ENCODE peak calls at places on chromosomes 4 and X, in six cellular contexts. One of them, this sample, is unnamed.

GRCh38 chr4:114343015-114343414 is 255.6 kb upstream of the UGT8 start:
- DNase-seq in HepG2: no peak
- DNase-seq in K562: no peak
- DNase-seq in GM12878: no peak
- DNase-seq in SK-N-SH: no peak
- DNase-seq in H1: no peak
- DNase-seq in this sample: no peak

GRCh38 chr4:182448281-182449151 is 205.3 kb downstream of the TENM3 start:
- DNase-seq in HepG2: peak; percentile 74
- DNase-seq in K562: peak; percentile 66
- DNase-seq in GM12878: no peak
- DNase-seq in SK-N-SH: peak; percentile 97
- DNase-seq in H1: peak; percentile 77
- DNase-seq in this sample: peak; percentile 6

GRCh38 chr4:143555676-143556075 is 42.2 kb downstream of the SMARCA5 start:
- DNase-seq in HepG2: no peak
- DNase-seq in K562: no peak
- DNase-seq in GM12878: no peak
- DNase-seq in SK-N-SH: no peak
- DNase-seq in H1: no peak
- DNase-seq in this sample: no peak

GRCh38 chrX:42975906-42976305 is 197.9 kb upstream of the PPP1R2C start:
- DNase-seq in HepG2: no peak
- DNase-seq in K562: no peak
- DNase-seq in GM12878: no peak
- DNase-seq in SK-N-SH: no peak
- DNase-seq in H1: no peak
- DNase-seq in this sample: no peak

GRCh38 chrX:68894142-68894512 is 65.3 kb downstream of the EFNB1 start:
- DNase-seq in HepG2: no peak
- DNase-seq in K562: no peak
- DNase-seq in GM12878: no peak
- DNase-seq in SK-N-SH: peak; percentile 57
- DNase-seq in H1: no peak
- DNase-seq in this sample: no peak

GRCh38 chrX:48025561-48025960 is 18.8 kb downstream of the SPACA5 start:
- DNase-seq in HepG2: peak; percentile 56
- DNase-seq in K562: peak; percentile 75
- DNase-seq in GM12878: peak; percentile 28
- DNase-seq in SK-N-SH: peak; percentile 55
- DNase-seq in H1: no peak
- DNase-seq in this sample: no peak

GRCh38 chr4:102696763-102697162 is 64.0 kb downstream of the MANBA start:
- DNase-seq in HepG2: no peak
- DNase-seq in K562: no peak
- DNase-seq in GM12878: no peak
- DNase-seq in SK-N-SH: no peak
- DNase-seq in H1: no peak
- DNase-seq in this sample: no peak

GRCh38 chr4:15729910-15730533 is 27.2 kb downstream of the BST1 start:
- DNase-seq in HepG2: peak; percentile 45
- DNase-seq in K562: peak; percentile 52
- DNase-seq in GM12878: peak; percentile 2
- DNase-seq in SK-N-SH: peak; percentile 66
- DNase-seq in H1: no peak
- DNase-seq in this sample: no peak

GRCh38 chrX:1423215-1423614 is 29.5 kb downstream of the ASMTL start:
- DNase-seq in HepG2: no peak
- DNase-seq in K562: no peak
- DNase-seq in GM12878: no peak
- DNase-seq in SK-N-SH: no peak
- DNase-seq in H1: no peak
- DNase-seq in this sample: no peak

DNA sequence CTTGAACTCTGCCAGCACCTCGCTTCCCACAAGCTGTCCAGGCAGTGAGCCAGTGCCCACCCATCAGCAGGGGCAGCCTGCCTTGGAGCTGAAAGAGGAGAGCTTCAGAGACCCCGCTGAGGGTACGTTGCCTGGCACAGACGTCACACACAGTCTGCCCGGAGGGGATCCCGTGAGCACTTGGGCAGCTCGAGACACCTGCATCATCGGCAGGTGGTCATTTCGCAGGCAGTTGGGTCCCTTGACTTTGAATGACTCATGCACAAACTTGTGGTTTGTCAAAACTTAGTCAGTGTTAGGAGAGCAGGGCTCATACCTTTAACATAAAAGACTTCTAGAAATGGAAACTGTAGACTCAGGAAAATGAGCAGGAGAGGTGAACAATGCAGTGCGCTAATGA is 9.9 kb downstream of the TACC3 start:
- DNase-seq in HepG2: no peak
- DNase-seq in K562: no peak
- DNase-seq in GM12878: no peak
- DNase-seq in SK-N-SH: no peak
- DNase-seq in H1: no peak
- DNase-seq in this sample: no peak
- TF ChIP-seq GABPA in HepG2: no peak
- TF ChIP-seq GABPA in K562: no peak
- TF ChIP-seq GABPA in GM12878: no peak
- TF ChIP-seq GABPA in SK-N-SH: no peak
- TF ChIP-seq GABPA in H1: no peak
- TF ChIP-seq GABPA in this sample: no peak

GRCh38 chrX:131783555-131784338 is 239.4 kb upstream of the STK26 start:
- DNase-seq in HepG2: no peak
- DNase-seq in K562: no peak
- DNase-seq in GM12878: peak; percentile 90
- DNase-seq in SK-N-SH: no peak
- DNase-seq in H1: no peak
- DNase-seq in this sample: peak; percentile 85
- TF ChIP-seq CTCF in HepG2: no peak
- TF ChIP-seq CTCF in K562: no peak
- TF ChIP-seq CTCF in GM12878: peak; percentile 41
- TF ChIP-seq CTCF in SK-N-SH: peak; percentile 64
- TF ChIP-seq CTCF in H1: no peak
- TF ChIP-seq CTCF in this sample: no peak

GRCh38 chr4:183838987-183839712 is 66.0 kb upstream of the STOX2 start:
- DNase-seq in HepG2: no peak
- DNase-seq in K562: peak; percentile 6
- DNase-seq in GM12878: no peak
- DNase-seq in SK-N-SH: peak; percentile 56
- DNase-seq in H1: no peak
- DNase-seq in this sample: peak; percentile 11
- TF ChIP-seq GABPA in HepG2: no peak
- TF ChIP-seq GABPA in K562: no peak
- TF ChIP-seq GABPA in GM12878: no peak
- TF ChIP-seq GABPA in SK-N-SH: no peak
- TF ChIP-seq GABPA in H1: no peak
- TF ChIP-seq GABPA in this sample: no peak

GRCh38 chrX:136708348-136708747 is 60.4 kb downstream of the CD40LG start:
- DNase-seq in HepG2: no peak
- DNase-seq in K562: peak; percentile 14
- DNase-seq in GM12878: no peak
- DNase-seq in SK-N-SH: peak; percentile 8
- DNase-seq in H1: no peak
- DNase-seq in this sample: no peak

GRCh38 chrX:136712631-136713030 is 64.7 kb downstream of the CD40LG start:
- DNase-seq in HepG2: no peak
- DNase-seq in K562: no peak
- DNase-seq in GM12878: no peak
- DNase-seq in SK-N-SH: no peak
- DNase-seq in H1: no peak
- DNase-seq in this sample: no peak

GRCh38 chrX:136710324-136710951 is 62.5 kb downstream of the CD40LG start:
- DNase-seq in HepG2: no peak
- DNase-seq in K562: no peak
- DNase-seq in GM12878: no peak
- DNase-seq in SK-N-SH: no peak
- DNase-seq in H1: no peak
- DNase-seq in this sample: no peak

GRCh38 chrX:136714626-136715599 is 65.8 kb downstream of the ARHGEF6 start:
- DNase-seq in HepG2: no peak
- DNase-seq in K562: no peak
- DNase-seq in GM12878: no peak
- DNase-seq in SK-N-SH: no peak
- DNase-seq in H1: no peak
- DNase-seq in this sample: no peak

DNA sequence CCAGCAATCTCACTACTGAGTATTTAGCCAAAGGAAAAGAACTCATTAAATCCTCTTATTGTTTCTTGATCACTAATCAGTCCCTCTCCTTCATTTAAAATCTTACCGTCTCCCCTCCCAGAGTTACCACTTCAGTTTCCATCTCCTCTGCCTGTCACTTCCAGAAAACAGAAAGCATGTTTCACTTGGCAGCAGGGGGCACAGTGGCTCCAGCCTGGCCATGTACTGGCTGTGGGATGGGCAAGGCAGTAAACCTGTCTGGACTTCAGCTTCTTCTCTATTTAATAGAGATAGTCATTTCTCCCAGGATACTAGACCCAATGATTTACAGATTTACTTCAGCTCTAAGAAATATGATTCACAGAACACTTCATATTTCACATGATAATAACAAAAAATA is 63.2 kb downstream of the CD40LG start:
- DNase-seq in HepG2: no peak
- DNase-seq in K562: peak; percentile 32
- DNase-seq in GM12878: no peak
- DNase-seq in SK-N-SH: peak; percentile 42
- DNase-seq in H1: no peak
- DNase-seq in this sample: no peak
- TF ChIP-seq CTCF in HepG2: peak; percentile 55
- TF ChIP-seq CTCF in K562: peak; percentile 46
- TF ChIP-seq CTCF in GM12878: peak; percentile 32
- TF ChIP-seq CTCF in SK-N-SH: peak; percentile 59
- TF ChIP-seq CTCF in H1: peak; percentile 36
- TF ChIP-seq CTCF in this sample: no peak

GRCh38 chrX:137567474-137568232 is 1.7 kb downstream of the ZIC3 start:
- DNase-seq in HepG2: no peak
- DNase-seq in K562: no peak
- DNase-seq in GM12878: no peak
- DNase-seq in SK-N-SH: no peak
- DNase-seq in H1: no peak
- DNase-seq in this sample: no peak

GRCh38 chrX:137565318-137565904 is 516 bp upstream of the ZIC3 start:
- DNase-seq in HepG2: no peak
- DNase-seq in K562: no peak
- DNase-seq in GM12878: no peak
- DNase-seq in SK-N-SH: no peak
- DNase-seq in H1: no peak
- DNase-seq in this sample: no peak

GRCh38 chrX:137566746-137567473 is 983 bp downstream of the ZIC3 start:
- DNase-seq in HepG2: no peak
- DNase-seq in K562: no peak
- DNase-seq in GM12878: no peak
- DNase-seq in SK-N-SH: no peak
- DNase-seq in H1: no peak
- DNase-seq in this sample: no peak

GRCh38 chrX:137563681-137564651 is 2.0 kb upstream of the ZIC3 start:
- DNase-seq in HepG2: no peak
- DNase-seq in K562: no peak
- DNase-seq in GM12878: no peak
- DNase-seq in SK-N-SH: no peak
- DNase-seq in H1: no peak
- DNase-seq in this sample: no peak

GRCh38 chrX:137565921-137566745 is at the start of gene ZIC3:
- DNase-seq in HepG2: no peak
- DNase-seq in K562: no peak
- DNase-seq in GM12878: no peak
- DNase-seq in SK-N-SH: peak; percentile 82
- DNase-seq in H1: no peak
- DNase-seq in this sample: no peak
- TF ChIP-seq GABPA in HepG2: no peak
- TF ChIP-seq GABPA in K562: no peak
- TF ChIP-seq GABPA in GM12878: no peak
- TF ChIP-seq GABPA in SK-N-SH: no peak
- TF ChIP-seq GABPA in H1: no peak
- TF ChIP-seq GABPA in this sample: no peak

GRCh38 chr4:1112821-1113182 is 562 bp downstream of the RNF212 start:
- DNase-seq in HepG2: no peak
- DNase-seq in K562: no peak
- DNase-seq in GM12878: no peak
- DNase-seq in SK-N-SH: no peak
- DNase-seq in H1: no peak
- DNase-seq in this sample: no peak

GRCh38 chr4:1116837-1117236 is 3.5 kb upstream of the RNF212 start:
- DNase-seq in HepG2: no peak
- DNase-seq in K562: no peak
- DNase-seq in GM12878: no peak
- DNase-seq in SK-N-SH: no peak
- DNase-seq in H1: no peak
- DNase-seq in this sample: no peak

GRCh38 chr4:1113311-1114009 is at the start of gene RNF212:
- DNase-seq in HepG2: no peak
- DNase-seq in K562: no peak
- DNase-seq in GM12878: no peak
- DNase-seq in SK-N-SH: peak; percentile 79
- DNase-seq in H1: no peak
- DNase-seq in this sample: no peak

GRCh38 chr4:1112174-1112820 is 1.1 kb downstream of the RNF212 start:
- DNase-seq in HepG2: no peak
- DNase-seq in K562: no peak
- DNase-seq in GM12878: no peak
- DNase-seq in SK-N-SH: peak; percentile 35
- DNase-seq in H1: no peak
- DNase-seq in this sample: no peak

DNA sequence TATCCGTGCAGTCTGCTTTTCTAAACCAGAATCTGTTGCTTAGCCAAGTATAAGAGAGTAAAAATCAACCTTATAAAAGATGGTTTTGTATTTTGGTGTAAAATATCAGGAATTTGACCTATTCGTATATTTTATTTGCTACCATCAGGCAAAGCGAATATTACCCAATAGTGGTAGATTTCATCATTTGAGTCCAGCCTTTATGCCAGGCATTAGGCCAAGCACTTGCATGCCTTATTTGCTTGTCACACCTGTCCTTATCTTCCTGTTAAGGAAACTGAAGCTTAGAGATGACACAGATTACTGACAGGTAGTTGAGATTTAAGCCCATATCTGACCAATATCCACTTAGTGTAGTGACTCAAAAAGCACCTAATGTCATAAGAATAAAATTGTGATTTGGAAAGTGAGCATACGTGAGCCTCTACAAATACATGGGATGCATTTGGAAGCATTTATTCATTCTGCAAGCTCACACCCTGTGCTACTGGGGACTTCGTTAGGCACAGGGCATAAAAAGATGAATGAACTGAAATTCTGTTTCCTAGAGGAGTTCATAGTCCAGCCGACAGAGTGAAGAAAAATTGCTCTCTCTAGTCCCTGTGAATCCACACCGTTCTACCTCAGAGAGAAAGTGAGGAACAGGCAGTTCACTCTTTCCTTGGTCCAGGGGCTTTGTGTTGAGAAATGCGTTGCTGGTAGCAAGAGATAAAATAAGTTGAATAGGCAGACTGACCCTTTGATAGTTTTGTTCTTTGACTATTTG is 2.3 kb upstream of the RNF212 start:
- DNase-seq in HepG2: no peak
- DNase-seq in K562: no peak
- DNase-seq in GM12878: no peak
- DNase-seq in SK-N-SH: no peak
- DNase-seq in H1: no peak
- DNase-seq in this sample: no peak
- TF ChIP-seq CTCF in HepG2: no peak
- TF ChIP-seq CTCF in K562: no peak
- TF ChIP-seq CTCF in GM12878: no peak
- TF ChIP-seq CTCF in SK-N-SH: no peak
- TF ChIP-seq CTCF in H1: no peak
- TF ChIP-seq CTCF in this sample: no peak